ENCODE peak calls at places on chromosomes 16 and 17, in seven cellular contexts. A is prostate gland, Y is body of pancreas, T is stomach, K is adrenal gland, R is esophagus squamous epithelium, E is Peyer's patch. P is an unnamed sample.

GRCh38 chr17:28712037-28712704 is 483 bp upstream of the PROCA1 start:
- DNase-seq in A (no peak), Y (no peak), T (no peak), K (no peak), R (no peak), E (no peak), P (peak)

GRCh38 chr16:25006504-25007055 is 8.6 kb downstream of the ARHGAP17 start:
- DNase-seq in A (no peak), Y (no peak), T (no peak), K (no peak), R (no peak), E (no peak), P (no peak)

GRCh38 chr16:7304932-7305331 is 27.7 kb upstream of the RBFOX1 start:
- DNase-seq in A (no peak), Y (no peak), T (no peak), K (no peak), R (no peak), E (no peak), P (no peak)

GRCh38 chr17:42517516-42517915 is 18.5 kb upstream of the NAGLU start:
- DNase-seq in A (peak), Y (peak), T (peak), K (peak), R (no peak), E (peak), P (peak)

GRCh38 chr17:62950067-62950466 is 16.0 kb upstream of the TANC2 start:
- DNase-seq in A (no peak), Y (peak), T (peak), K (no peak), R (no peak), E (no peak), P (no peak)

GRCh38 chr17:55959756-55960155 is 193.5 kb upstream of the ANKFN1 start:
- DNase-seq in A (no peak), Y (no peak), T (no peak), K (no peak), R (no peak), E (no peak), P (no peak)

GRCh38 chr16:11405331-11406176 is 60.3 kb downstream of the RMI2 start:
- DNase-seq in A (no peak), Y (peak), T (peak), K (no peak), R (no peak), E (no peak), P (no peak)

GRCh38 chr16:69311533-69312388 is 611 bp downstream of the VPS4A start:
- DNase-seq in A (no peak), Y (peak), T (peak), K (no peak), R (no peak), E (no peak), P (no peak)

GRCh38 chr16:12002447-12003006 is 26.0 kb downstream of the SNX29 start:
- DNase-seq in A (no peak), Y (no peak), T (no peak), K (no peak), R (no peak), E (no peak), P (no peak)

GRCh38 chr17:45218895-45219661 is 2.6 kb upstream of the FMNL1 start:
- DNase-seq in A (peak), Y (peak), T (peak), K (peak), R (no peak), E (peak), P (peak)

GRCh38 chr17:78248051-78248914 is 16.9 kb downstream of the TMEM235 start:
- DNase-seq in A (no peak), Y (no peak), T (no peak), K (no peak), R (no peak), E (no peak), P (no peak)

GRCh38 chr16:19210175-19210924 is 42.3 kb downstream of the SYT17 start:
- DNase-seq in A (no peak), Y (no peak), T (peak), K (no peak), R (no peak), E (no peak), P (no peak)

GRCh38 chr17:21453144-21453982 is 77.2 kb downstream of the KCNJ12 start:
- DNase-seq in A (no peak), Y (no peak), T (no peak), K (no peak), R (no peak), E (no peak), P (no peak)

GRCh38 chr17:29784661-29785060 is 145.4 kb downstream of the SSH2 start:
- DNase-seq in A (no peak), Y (no peak), T (no peak), K (no peak), R (no peak), E (no peak), P (no peak)

GRCh38 chr16:68642436-68643064 is 2.6 kb upstream of the CDH3 start:
- DNase-seq in A (no peak), Y (no peak), T (no peak), K (no peak), R (no peak), E (no peak), P (peak)

GRCh38 chr16:56610017-56610608 is 1.7 kb downstream of the MT2A start:
- DNase-seq in A (peak), Y (no peak), T (peak), K (peak), R (no peak), E (peak), P (peak)

GRCh38 chr16:80948886-80949502 is 57.7 kb downstream of the CMC2 start:
- DNase-seq in A (no peak), Y (peak), T (no peak), K (no peak), R (no peak), E (peak), P (no peak)

GRCh38 chr17:9237661-9238301 is 216.5 kb downstream of the NTN1 start:
- DNase-seq in A (no peak), Y (no peak), T (no peak), K (no peak), R (no peak), E (no peak), P (no peak)

GRCh38 chr17:69575346-69575761 is 160.9 kb downstream of the MAP2K6 start:
- DNase-seq in A (no peak), Y (no peak), T (no peak), K (no peak), R (no peak), E (no peak), P (no peak)

GRCh38 chr16:17377360-17378324 is 93.1 kb downstream of the XYLT1 start:
- DNase-seq in A (no peak), Y (no peak), T (no peak), K (no peak), R (no peak), E (no peak), P (no peak)

GRCh38 chr16:20884240-20884556 is 16.0 kb downstream of the DCUN1D3 start:
- DNase-seq in A (no peak), Y (no peak), T (no peak), K (no peak), R (no peak), E (no peak), P (no peak)

GRCh38 chr16:85754403-85754802 is 3.5 kb upstream of the C16orf74 start:
- DNase-seq in A (no peak), Y (no peak), T (no peak), K (no peak), R (no peak), E (no peak), P (no peak)
- H3K27ac ChIP-seq in A (no peak), Y (no peak), T (no peak), K (no peak), R (no peak), E (peak), P (no peak)

DNA sequence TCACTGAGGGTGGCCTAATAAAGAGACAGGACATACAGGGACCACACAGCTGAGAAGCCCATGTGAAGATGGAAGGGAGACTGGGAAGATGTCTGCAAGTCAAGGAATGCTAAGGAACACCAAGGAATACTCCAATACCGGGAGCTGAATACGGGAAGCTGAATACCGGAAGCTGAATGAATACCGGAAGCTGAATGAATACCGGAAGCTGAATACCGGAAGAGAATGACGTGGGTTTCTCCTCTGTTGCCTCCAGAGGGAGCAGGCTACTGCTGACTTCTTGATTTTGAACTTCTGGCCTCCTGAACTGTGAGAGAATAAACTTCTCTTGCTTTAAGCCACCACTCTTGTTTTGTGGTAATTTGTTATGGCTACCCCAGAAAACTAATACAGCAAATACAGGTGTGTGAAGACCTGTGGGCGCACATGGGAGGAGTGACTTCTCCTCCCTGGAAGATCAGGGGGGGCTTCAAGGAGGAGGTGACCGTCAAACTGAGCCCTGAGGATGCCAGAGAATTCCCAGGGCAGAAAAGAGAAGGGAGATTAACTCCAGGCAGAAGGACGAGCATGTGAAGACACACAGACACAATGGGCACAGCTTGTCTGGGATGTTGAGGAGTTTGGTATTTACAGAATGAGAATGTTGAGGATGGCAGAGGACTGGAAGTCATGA is 259.9 kb downstream of the IRF8 start:
- DNase-seq in A (no peak), Y (no peak), T (no peak), K (no peak), R (no peak), E (no peak), P (no peak)
- TF ChIP-seq CTCF in A (no peak), Y (no peak), T (no peak), K (no peak), R (no peak), E (no peak), P (no peak)

DNA sequence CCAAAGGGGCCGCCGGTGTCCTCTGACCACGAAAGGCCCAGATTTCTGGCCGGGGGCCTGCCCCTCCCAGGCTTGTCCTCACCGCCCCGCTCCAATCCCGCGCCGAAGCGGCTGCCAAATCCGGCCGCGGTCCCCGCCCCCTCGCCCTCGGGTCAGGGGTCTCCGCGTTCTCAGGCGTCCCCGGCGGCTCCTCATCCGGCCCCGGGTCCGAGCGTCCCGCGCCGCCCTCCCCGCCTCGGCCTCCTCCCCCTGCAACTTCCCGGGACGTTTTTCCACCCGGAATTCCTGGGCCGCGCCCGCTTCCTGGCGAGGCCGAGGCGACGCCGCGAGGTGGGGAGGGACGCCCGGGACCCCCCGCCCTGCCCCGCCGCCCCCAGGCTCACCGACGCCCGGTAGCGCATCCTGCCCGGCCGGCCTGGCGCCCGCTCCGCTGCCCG is 7.2 kb downstream of the MYO1C start:
- DNase-seq in A (no peak), Y (peak), T (peak), K (peak), R (no peak), E (peak), P (peak)
- TF ChIP-seq POLR2A in A (peak), Y (no peak), T (no peak), K (no peak), R (no peak), E (no peak), P (no peak)

GRCh38 chr17:31724619-31725018 is 134.4 kb downstream of the COPRS start:
- DNase-seq in A (no peak), Y (no peak), T (no peak), K (no peak), R (no peak), E (no peak), P (no peak)

GRCh38 chr17:31722251-31723056 is 136.6 kb downstream of the COPRS start:
- DNase-seq in A (no peak), Y (no peak), T (peak), K (peak), R (no peak), E (no peak), P (no peak)

GRCh38 chr17:31721291-31722025 is 137.6 kb downstream of the COPRS start:
- DNase-seq in A (no peak), Y (no peak), T (no peak), K (no peak), R (no peak), E (no peak), P (no peak)

GRCh38 chr17:31726980-31727427 is 132.0 kb downstream of the COPRS start:
- DNase-seq in A (no peak), Y (no peak), T (no peak), K (no peak), R (no peak), E (no peak), P (no peak)

GRCh38 chr17:31724026-31724425 is 135.0 kb downstream of the COPRS start:
- DNase-seq in A (no peak), Y (no peak), T (no peak), K (no peak), R (no peak), E (no peak), P (no peak)
- H3K27ac ChIP-seq in A (no peak), Y (no peak), T (no peak), K (no peak), R (no peak), E (no peak), P (no peak)

DNA sequence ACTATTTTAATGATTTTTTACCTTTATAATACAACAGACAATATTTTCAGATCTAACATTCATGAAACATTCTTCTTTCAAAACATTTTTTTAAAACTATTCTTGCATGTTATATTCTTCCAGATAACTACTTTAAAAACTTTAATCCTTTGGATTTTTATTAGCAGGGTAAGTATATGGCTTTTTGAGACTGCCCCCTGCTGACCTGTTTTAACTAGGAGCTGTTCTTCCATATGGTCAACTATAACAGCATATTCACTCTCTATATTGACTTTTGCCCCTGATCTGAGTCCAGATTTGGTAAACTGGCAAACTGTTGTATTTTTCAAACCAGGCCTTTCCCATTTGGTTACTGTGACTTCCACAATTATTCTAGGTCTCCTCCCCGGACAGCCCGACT is 16.5 kb downstream of the ZNF18 start:
- DNase-seq in A (no peak), Y (no peak), T (no peak), K (no peak), R (no peak), E (no peak), P (no peak)
- TF ChIP-seq CTCF in A (no peak), Y (no peak), T (no peak), K (no peak), R (peak), E (no peak), P (no peak)

DNA sequence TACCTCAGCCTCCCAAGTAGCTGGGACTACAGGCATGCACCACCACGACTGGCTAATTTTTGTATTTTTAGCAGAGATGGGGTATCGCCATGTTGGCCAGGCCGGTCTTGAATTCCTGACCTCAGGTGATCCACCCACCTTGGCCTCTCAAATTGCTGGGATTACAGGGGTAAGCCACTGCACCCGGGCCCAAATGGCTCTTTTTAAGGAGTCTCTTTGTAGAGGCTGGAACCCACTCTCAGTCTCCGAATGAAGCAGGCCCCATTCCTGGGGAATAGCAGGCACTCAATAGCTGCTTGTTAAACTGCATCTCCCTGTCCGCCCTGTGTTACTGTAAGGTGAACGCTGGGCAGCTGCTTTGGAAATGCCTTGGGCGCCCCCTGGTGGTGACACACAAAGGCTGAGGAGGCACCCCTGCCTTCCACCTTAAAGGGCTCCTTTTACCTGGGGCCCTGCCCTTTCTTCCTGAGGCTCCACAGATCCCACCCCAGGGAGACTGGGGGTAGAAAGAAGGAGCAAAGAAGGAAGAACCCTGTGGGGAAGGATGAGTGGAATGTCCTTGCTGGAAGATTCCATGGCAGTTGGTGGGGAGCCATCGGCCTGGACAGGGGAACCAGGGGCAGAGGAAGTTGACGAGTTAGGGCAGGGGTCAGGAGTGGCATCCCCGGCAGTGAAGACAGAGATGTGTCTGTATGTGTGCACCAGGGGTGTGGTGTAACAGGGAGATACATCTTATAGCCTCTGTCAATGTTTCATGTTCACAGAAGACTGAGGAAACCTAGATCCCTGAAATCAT is 6.1 kb upstream of the SP2 start:
- DNase-seq in A (peak), Y (peak), T (peak), K (peak), R (peak), E (peak), P (peak)
- TF ChIP-seq POLR2A in A (no peak), Y (no peak), T (no peak), K (no peak), R (no peak), E (no peak), P (no peak)

DNA sequence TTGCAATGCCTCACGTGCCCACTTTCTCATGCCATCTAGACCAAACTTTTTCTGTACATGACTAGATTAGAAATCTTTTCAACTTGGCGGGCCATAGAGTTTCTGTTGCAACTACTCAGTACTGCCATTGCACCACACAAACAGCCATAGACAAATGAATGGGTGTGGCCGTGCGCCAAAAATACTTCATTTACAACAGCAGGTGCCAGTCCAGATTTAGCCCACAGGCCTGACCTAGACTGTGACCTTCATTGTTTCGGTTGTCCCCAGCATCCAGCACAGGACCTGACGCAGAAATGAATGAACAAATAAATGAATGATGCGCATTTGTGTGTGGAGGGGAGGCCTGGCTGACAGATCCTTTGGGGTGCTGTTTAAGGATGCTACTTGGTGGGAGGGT is 14.3 kb upstream of the PDK2 start:
- DNase-seq in A (no peak), Y (no peak), T (peak), K (no peak), R (no peak), E (no peak), P (no peak)
- H3K27ac ChIP-seq in A (no peak), Y (no peak), T (no peak), K (no peak), R (no peak), E (no peak), P (no peak)

DNA sequence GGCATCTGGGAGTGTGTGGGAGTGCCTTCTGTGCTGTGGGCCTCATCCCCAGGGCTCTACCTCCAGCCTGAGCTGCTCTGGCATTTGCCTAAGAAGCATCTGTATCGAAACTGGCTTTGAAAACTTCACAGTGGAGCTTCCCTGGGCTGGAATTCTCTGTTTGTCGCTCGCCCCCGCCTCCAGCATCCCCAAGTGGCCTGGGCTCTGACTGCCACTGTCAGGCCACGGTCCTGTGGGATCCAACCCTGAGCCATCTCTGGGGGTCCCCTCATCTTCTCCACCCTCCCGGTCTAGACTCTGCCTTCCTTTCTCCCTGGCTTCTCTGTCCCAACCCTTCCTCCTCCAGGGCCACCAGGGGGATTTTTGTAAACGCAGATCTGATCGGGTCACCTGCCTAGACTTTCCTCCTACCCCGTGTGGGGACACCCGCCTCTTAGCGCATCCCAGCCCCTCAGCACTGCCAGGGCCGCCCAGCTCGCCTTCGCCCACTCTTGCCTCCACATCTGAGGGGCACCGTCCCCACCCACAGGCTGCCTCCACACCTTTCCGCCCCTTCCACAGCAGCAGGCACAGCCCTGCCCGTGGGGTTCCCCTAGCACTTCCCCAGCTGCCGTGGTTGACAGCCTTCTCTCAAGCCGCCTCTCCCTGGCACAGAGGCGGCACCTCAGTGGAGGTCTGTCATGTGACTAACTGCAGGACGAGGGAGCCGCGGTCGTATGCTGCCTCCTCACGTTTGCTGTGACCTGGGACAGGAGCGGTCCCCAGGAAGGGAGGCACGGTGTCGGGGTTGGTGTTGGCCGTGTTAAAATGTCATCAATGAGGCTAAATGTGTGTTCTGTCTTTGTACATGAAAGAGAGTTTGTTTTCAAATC is 12.0 kb downstream of the TBC1D24 start:
- DNase-seq in A (peak), Y (peak), T (peak), K (no peak), R (no peak), E (peak), P (no peak)
- TF ChIP-seq CTCF in A (no peak), Y (no peak), T (no peak), K (no peak), R (peak), E (no peak), P (no peak)

GRCh38 chr17:82930043-82930923 is 90.5 kb upstream of the ZNF750 start:
- DNase-seq in A (no peak), Y (peak), T (no peak), K (no peak), R (no peak), E (peak), P (no peak)
- TF ChIP-seq POLR2A in A (no peak), Y (no peak), T (no peak), K (no peak), R (no peak), E (no peak), P (no peak)

GRCh38 chr16:66382171-66382965 is 15.9 kb downstream of the CDH5 start:
- DNase-seq in A (no peak), Y (no peak), T (no peak), K (no peak), R (no peak), E (no peak), P (no peak)
- H3K27ac ChIP-seq in A (no peak), Y (no peak), T (peak), K (no peak), R (peak), E (peak), P (no peak)